ENCODE peak calls at places on chromosomes 16 and 17, in four cellular contexts. One of them, this sample, is unnamed.

GRCh38 chr16:73563709-73564108 is 515.8 kb upstream of the ZFHX3 start:
- DNase-seq in transverse colon: no peak
- DNase-seq in HCT116: no peak
- DNase-seq in NB4: no peak
- DNase-seq in this sample: no peak

GRCh38 chr17:247767-248166 is 66.3 kb upstream of the DOC2B start:
- DNase-seq in HCT116: no peak
- DNase-seq in NB4: no peak
- DNase-seq in transverse colon: peak
- DNase-seq in this sample: no peak

GRCh38 chr17:81294512-81295030 is 536 bp downstream of the SLC38A10 start:
- DNase-seq in NB4: peak
- DNase-seq in HCT116: no peak
- DNase-seq in transverse colon: peak
- DNase-seq in this sample: no peak

GRCh38 chr16:1144476-1145382 is 8.2 kb upstream of the CACNA1H start:
- DNase-seq in transverse colon: no peak
- DNase-seq in HCT116: no peak
- DNase-seq in NB4: no peak
- DNase-seq in this sample: no peak

GRCh38 chr17:60067871-60068270 is 10.8 kb downstream of the HEATR6 start:
- DNase-seq in transverse colon: no peak
- DNase-seq in NB4: no peak
- DNase-seq in HCT116: no peak
- DNase-seq in this sample: no peak

GRCh38 chr16:46996391-46996790 is 22.9 kb upstream of the DNAJA2 start:
- DNase-seq in NB4: peak
- DNase-seq in HCT116: no peak
- DNase-seq in transverse colon: no peak
- DNase-seq in this sample: no peak

GRCh38 chr17:12256380-12256995 is 235.8 kb downstream of the MAP2K4 start:
- DNase-seq in NB4: peak
- DNase-seq in HCT116: peak
- DNase-seq in transverse colon: peak
- DNase-seq in this sample: no peak

GRCh38 chr17:144936-145670 is 7.7 kb downstream of the SCGB1C2 start:
- DNase-seq in HCT116: no peak
- DNase-seq in transverse colon: no peak
- DNase-seq in NB4: no peak
- DNase-seq in this sample: no peak

GRCh38 chr16:28161626-28162025 is 50.1 kb downstream of the XPO6 start:
- DNase-seq in NB4: no peak
- DNase-seq in transverse colon: no peak
- DNase-seq in HCT116: no peak
- DNase-seq in this sample: no peak

GRCh38 chr17:60231691-60232090 is 81.9 kb downstream of the CA4 start:
- DNase-seq in transverse colon: no peak
- DNase-seq in NB4: no peak
- DNase-seq in HCT116: no peak
- DNase-seq in this sample: no peak

GRCh38 chr16:84258266-84258665 is 18.5 kb upstream of the KCNG4 start:
- DNase-seq in NB4: no peak
- DNase-seq in HCT116: no peak
- DNase-seq in transverse colon: no peak
- DNase-seq in this sample: no peak

GRCh38 chr17:43817826-43818225 is 15.1 kb downstream of the MPP3 start:
- DNase-seq in NB4: no peak
- DNase-seq in transverse colon: no peak
- DNase-seq in HCT116: no peak
- DNase-seq in this sample: no peak

GRCh38 chr17:17305282-17305801 is 2.2 kb downstream of the NT5M start:
- DNase-seq in NB4: peak
- DNase-seq in HCT116: no peak
- DNase-seq in transverse colon: peak
- DNase-seq in this sample: no peak

GRCh38 chr16:75254359-75254837 is 3.0 kb upstream of the BCAR1 start:
- DNase-seq in transverse colon: peak
- DNase-seq in HCT116: no peak
- DNase-seq in NB4: no peak
- DNase-seq in this sample: no peak

GRCh38 chr16:68781784-68782183 is 44.7 kb downstream of the CDH1 start:
- DNase-seq in HCT116: no peak
- DNase-seq in transverse colon: no peak
- DNase-seq in NB4: peak
- DNase-seq in this sample: no peak

GRCh38 chr17:66715076-66715675 is 119.7 kb upstream of the CACNG5 start:
- DNase-seq in transverse colon: peak
- DNase-seq in NB4: no peak
- DNase-seq in HCT116: no peak
- DNase-seq in this sample: no peak

GRCh38 chr17:40497704-40498103 is 3.7 kb downstream of the TNS4 start:
- DNase-seq in HCT116: no peak
- DNase-seq in transverse colon: no peak
- DNase-seq in NB4: no peak
- DNase-seq in this sample: no peak

GRCh38 chr16:48383877-48384304 is 1.3 kb downstream of the SIAH1 start:
- DNase-seq in HCT116: no peak
- DNase-seq in NB4: peak
- DNase-seq in transverse colon: peak
- DNase-seq in this sample: no peak

GRCh38 chr17:77456951-77457548 is 316.3 kb downstream of the SEC14L1 start:
- DNase-seq in HCT116: no peak
- DNase-seq in transverse colon: no peak
- DNase-seq in NB4: no peak
- DNase-seq in this sample: no peak

GRCh38 chr16:66954097-66954659 is 6.9 kb upstream of the CES3 start:
- DNase-seq in HCT116: peak
- DNase-seq in NB4: peak
- DNase-seq in transverse colon: peak
- DNase-seq in this sample: no peak

GRCh38 chr17:75267146-75267402 is 4.0 kb downstream of the MIF4GD start:
- DNase-seq in HCT116: no peak
- DNase-seq in transverse colon: no peak
- DNase-seq in NB4: peak
- DNase-seq in this sample: no peak

GRCh38 chr16:27226476-27226875 is 23.1 kb downstream of the KDM8 start:
- DNase-seq in transverse colon: no peak
- DNase-seq in NB4: no peak
- DNase-seq in HCT116: no peak
- DNase-seq in this sample: no peak

GRCh38 chr17:74962622-74963394 is 9.8 kb downstream of the HID1 start:
- DNase-seq in transverse colon: no peak
- DNase-seq in NB4: no peak
- DNase-seq in HCT116: no peak
- DNase-seq in this sample: no peak

GRCh38 chr16:49651226-49651625 is 204.7 kb downstream of the ZNF423 start:
- DNase-seq in NB4: no peak
- DNase-seq in HCT116: no peak
- DNase-seq in transverse colon: no peak
- DNase-seq in this sample: no peak

GRCh38 chr17:14672830-14673229 is 371.9 kb downstream of the HS3ST3B1 start:
- DNase-seq in HCT116: no peak
- DNase-seq in NB4: peak
- DNase-seq in transverse colon: no peak
- DNase-seq in this sample: no peak

GRCh38 chr17:18356624-18357023 is 6.7 kb downstream of the SHMT1 start:
- DNase-seq in transverse colon: peak
- DNase-seq in NB4: peak
- DNase-seq in HCT116: no peak
- DNase-seq in this sample: no peak

GRCh38 chr17:31494259-31495048 is 103.0 kb downstream of the RAB11FIP4 start:
- DNase-seq in transverse colon: peak
- DNase-seq in NB4: peak
- DNase-seq in HCT116: no peak
- DNase-seq in this sample: no peak

GRCh38 chr16:8948831-8949230 is 14.9 kb downstream of the USP7 start:
- DNase-seq in NB4: no peak
- DNase-seq in transverse colon: no peak
- DNase-seq in HCT116: no peak
- DNase-seq in this sample: no peak

DNA sequence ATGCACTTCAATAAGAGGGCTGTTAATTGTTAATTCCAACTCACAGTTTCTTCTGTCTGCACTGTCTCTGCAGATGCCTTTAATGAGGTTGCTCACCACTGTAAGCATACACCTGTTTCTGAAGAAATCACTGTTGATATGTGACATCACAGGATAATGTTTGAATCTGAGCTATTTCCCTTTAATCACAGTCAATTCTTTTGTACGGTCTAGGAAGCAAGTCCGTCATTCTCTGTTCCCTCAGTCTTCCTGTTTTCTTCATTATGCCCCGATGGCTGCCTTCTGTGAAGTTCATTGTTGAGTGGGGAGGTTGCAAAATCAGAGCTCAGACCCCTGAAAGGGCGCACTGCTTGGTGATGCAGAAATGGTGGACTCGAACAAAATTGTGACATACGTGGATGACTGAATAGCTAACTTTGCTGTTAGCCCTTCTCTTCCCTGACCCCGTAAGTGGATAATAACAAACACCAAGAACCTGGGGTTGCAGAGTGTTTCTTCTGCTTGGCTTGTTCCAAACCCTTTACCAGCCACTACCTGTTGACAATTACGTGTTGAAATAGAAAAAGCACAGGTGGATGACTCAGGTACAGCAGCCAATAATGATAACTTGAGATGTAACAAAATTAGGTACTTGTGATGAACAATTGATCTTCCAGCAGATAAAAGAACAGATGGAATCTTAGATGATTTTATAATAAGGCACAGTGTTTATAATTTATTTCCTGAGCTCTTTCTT is 71.9 kb upstream of the AXIN2 start:
- DNase-seq in HCT116: no peak
- DNase-seq in transverse colon: no peak
- DNase-seq in NB4: no peak
- DNase-seq in this sample: no peak
- TF ChIP-seq CTCF in HCT116: no peak
- TF ChIP-seq CTCF in transverse colon: no peak
- TF ChIP-seq CTCF in NB4: no peak
- TF ChIP-seq CTCF in this sample: no peak

GRCh38 chr17:39143552-39144093 is 7.8 kb downstream of the PLXDC1 start:
- DNase-seq in HCT116: no peak
- DNase-seq in NB4: no peak
- DNase-seq in transverse colon: no peak
- DNase-seq in this sample: no peak

GRCh38 chr17:39146273-39146672 is 5.2 kb downstream of the PLXDC1 start:
- DNase-seq in transverse colon: no peak
- DNase-seq in NB4: no peak
- DNase-seq in HCT116: no peak
- DNase-seq in this sample: no peak

GRCh38 chr17:39145143-39145542 is 6.3 kb downstream of the PLXDC1 start:
- DNase-seq in transverse colon: no peak
- DNase-seq in NB4: no peak
- DNase-seq in HCT116: no peak
- DNase-seq in this sample: no peak

GRCh38 chr17:39141915-39142664 is 9.3 kb downstream of the PLXDC1 start:
- DNase-seq in HCT116: no peak
- DNase-seq in NB4: no peak
- DNase-seq in transverse colon: no peak
- DNase-seq in this sample: no peak

DNA sequence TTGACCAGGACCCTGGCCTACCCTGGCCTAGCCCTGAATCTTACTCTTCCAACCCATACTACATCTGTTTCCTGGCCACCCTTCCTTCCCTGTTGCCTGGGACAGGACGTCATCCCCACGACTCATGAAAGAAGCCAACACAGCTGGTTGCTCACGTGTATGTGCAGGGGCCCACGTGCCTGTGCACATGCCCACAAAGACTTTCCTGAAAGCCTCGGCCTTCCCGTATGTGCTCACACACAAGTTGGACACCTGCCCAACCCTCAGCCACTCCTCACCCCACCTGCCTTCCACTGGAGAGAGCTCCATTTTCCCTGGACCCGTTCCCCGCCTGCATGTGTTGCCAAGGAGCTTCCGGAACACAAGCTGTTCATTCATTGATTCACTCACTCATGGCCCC is 7.0 kb downstream of the PLXDC1 start:
- DNase-seq in HCT116: no peak
- DNase-seq in NB4: no peak
- DNase-seq in transverse colon: peak
- DNase-seq in this sample: no peak
- TF ChIP-seq POLR2A in HCT116: no peak
- TF ChIP-seq POLR2A in NB4: no peak
- TF ChIP-seq POLR2A in transverse colon: no peak
- TF ChIP-seq POLR2A in this sample: no peak

DNA sequence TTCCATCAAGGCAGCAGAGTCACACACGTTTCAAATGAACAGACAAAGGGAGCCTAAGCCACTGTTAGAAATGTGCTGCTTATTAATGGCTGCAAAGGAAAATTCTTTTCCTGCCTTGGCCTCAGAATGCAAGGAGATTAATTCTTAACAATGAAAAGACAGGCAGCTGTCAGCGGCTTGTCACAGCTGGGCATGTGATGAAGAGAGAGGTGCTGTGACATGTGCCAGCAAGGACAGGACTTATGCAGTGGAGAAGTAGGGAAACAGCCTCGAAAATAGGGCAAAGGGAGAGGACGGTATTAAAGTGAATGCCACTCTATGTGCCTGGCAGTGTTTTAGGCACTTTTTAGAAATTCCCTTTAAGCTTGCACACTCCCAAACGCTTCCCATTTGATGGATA is 100.0 kb upstream of the CLEC3A start:
- DNase-seq in HCT116: no peak
- DNase-seq in NB4: no peak
- DNase-seq in transverse colon: no peak
- DNase-seq in this sample: no peak
- TF ChIP-seq CTCF in HCT116: no peak
- TF ChIP-seq CTCF in NB4: no peak
- TF ChIP-seq CTCF in transverse colon: no peak
- TF ChIP-seq CTCF in this sample: no peak

DNA sequence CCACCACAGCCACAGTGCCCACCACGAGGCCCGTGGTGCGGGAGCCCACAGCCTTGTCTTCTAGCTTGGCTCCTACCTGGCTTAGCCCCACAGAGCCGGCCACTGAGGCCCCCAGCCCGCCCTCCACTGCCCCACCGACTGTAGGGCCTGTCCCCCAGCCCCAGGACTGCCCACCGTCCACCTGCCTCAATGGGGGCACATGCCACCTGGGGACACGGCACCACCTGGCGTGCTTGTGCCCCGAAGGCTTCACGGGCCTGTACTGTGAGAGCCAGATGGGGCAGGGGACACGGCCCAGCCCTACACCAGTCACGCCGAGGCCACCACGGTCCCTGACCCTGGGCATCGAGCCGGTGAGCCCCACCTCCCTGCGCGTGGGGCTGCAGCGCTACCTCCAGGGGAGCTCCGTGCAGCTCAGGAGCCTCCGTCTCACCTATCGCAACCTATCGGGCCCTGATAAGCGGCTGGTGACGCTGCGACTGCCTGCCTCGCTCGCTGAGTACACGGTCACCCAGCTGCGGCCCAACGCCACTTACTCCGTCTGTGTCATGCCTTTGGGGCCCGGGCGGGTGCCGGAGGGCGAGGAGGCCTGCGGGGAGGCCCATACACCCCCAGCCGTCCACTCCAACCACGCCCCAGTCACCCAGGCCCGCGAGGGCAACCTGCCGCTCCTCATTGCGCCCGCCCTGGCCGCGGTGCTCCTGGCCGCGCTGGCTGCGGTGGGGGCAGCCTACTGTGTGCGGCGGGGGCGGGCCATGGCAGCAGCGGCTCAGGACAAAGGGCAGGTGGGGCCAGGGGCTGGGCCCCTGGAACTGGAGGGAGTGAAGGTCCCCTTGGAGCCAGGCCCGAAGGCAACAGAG is 10.5 kb downstream of the VASN start:
- DNase-seq in transverse colon: no peak
- DNase-seq in HCT116: no peak
- DNase-seq in NB4: no peak
- DNase-seq in this sample: no peak
- TF ChIP-seq POLR2A in transverse colon: no peak
- TF ChIP-seq POLR2A in HCT116: no peak
- TF ChIP-seq POLR2A in NB4: no peak
- TF ChIP-seq POLR2A in this sample: no peak